ENCODE peak calls at places on chromosomes 11 and 22, in nine cellular contexts. T is nephron progenitor cell, C is HCT116, A is A549, P is AG09309, E is osteocyte, Z is fibroblast of mammary gland, R is fibroblast of lung, O is kidney epithelial cell. I is an unnamed sample.

GRCh38 chr11:125871391-125872137 is 15.9 kb upstream of the HYLS1 start:
- DNase-seq in T (peak; percentile 66), C (peak; percentile 29), A (peak; percentile 27), P (no peak), E (no peak), Z (peak; percentile 42), R (peak; percentile 34), O (no peak), I (peak; percentile 36)

GRCh38 chr11:130581631-130582030 is 133.2 kb downstream of the ADAMTS15 start:
- DNase-seq in T (no peak), C (no peak), A (no peak), P (no peak), E (no peak), Z (no peak), R (peak; percentile 23), O (no peak), I (no peak)

GRCh38 chr22:46159777-46160176 is 9.5 kb downstream of the PPARA start:
- DNase-seq in T (no peak), C (no peak), A (no peak), P (no peak), E (no peak), Z (no peak), R (no peak), O (no peak), I (no peak)

GRCh38 chr22:37126383-37126782 is 16.9 kb upstream of the TMPRSS6 start:
- DNase-seq in T (no peak), C (peak; percentile 27), A (peak; percentile 48), P (no peak), E (no peak), Z (peak; percentile 5), R (no peak), O (no peak), I (no peak)

GRCh38 chr11:123478352-123478986 is 48.4 kb downstream of the GRAMD1B start:
- DNase-seq in T (peak; percentile 50), C (peak; percentile 77), A (peak; percentile 80), P (no peak), E (no peak), Z (peak; percentile 85), R (peak; percentile 86), O (no peak), I (peak; percentile 80)

GRCh38 chr22:50304528-50305392 is 2.7 kb downstream of the PLXNB2 start:
- DNase-seq in T (no peak), C (no peak), A (peak; percentile 45), P (no peak), E (no peak), Z (peak; percentile 46), R (peak; percentile 34), O (no peak), I (no peak)

GRCh38 chr11:126193038-126193478 is 18.4 kb downstream of the RPUSD4 start:
- DNase-seq in T (peak; percentile 17), C (no peak), A (no peak), P (no peak), E (no peak), Z (no peak), R (no peak), O (no peak), I (no peak)

GRCh38 chr22:46098525-46099475 is 51.5 kb upstream of the PPARA start:
- DNase-seq in T (no peak), C (no peak), A (no peak), P (no peak), E (no peak), Z (no peak), R (no peak), O (no peak), I (no peak)

GRCh38 chr11:47896199-47896598 is 48.0 kb upstream of the NUP160 start:
- DNase-seq in T (no peak), C (no peak), A (no peak), P (no peak), E (no peak), Z (no peak), R (no peak), O (no peak), I (no peak)

GRCh38 chr22:35463231-35463933 is 63.4 kb downstream of the MCM5 start:
- DNase-seq in T (no peak), C (no peak), A (no peak), P (no peak), E (no peak), Z (no peak), R (no peak), O (no peak), I (no peak)

GRCh38 chr11:29334781-29335140 is 682.1 kb downstream of the KCNA4 start:
- DNase-seq in T (no peak), C (no peak), A (no peak), P (no peak), E (no peak), Z (no peak), R (no peak), O (no peak), I (no peak)

GRCh38 chr11:29328961-29329441 is 687.8 kb downstream of the KCNA4 start:
- DNase-seq in T (no peak), C (peak; percentile 62), A (peak; percentile 84), P (no peak), E (no peak), Z (peak; percentile 61), R (peak; percentile 72), O (no peak), I (peak; percentile 81)

GRCh38 chr11:29336727-29337212 is 680.1 kb downstream of the KCNA4 start:
- DNase-seq in T (no peak), C (no peak), A (no peak), P (no peak), E (no peak), Z (no peak), R (peak; percentile 13), O (no peak), I (peak; percentile 46)

DNA sequence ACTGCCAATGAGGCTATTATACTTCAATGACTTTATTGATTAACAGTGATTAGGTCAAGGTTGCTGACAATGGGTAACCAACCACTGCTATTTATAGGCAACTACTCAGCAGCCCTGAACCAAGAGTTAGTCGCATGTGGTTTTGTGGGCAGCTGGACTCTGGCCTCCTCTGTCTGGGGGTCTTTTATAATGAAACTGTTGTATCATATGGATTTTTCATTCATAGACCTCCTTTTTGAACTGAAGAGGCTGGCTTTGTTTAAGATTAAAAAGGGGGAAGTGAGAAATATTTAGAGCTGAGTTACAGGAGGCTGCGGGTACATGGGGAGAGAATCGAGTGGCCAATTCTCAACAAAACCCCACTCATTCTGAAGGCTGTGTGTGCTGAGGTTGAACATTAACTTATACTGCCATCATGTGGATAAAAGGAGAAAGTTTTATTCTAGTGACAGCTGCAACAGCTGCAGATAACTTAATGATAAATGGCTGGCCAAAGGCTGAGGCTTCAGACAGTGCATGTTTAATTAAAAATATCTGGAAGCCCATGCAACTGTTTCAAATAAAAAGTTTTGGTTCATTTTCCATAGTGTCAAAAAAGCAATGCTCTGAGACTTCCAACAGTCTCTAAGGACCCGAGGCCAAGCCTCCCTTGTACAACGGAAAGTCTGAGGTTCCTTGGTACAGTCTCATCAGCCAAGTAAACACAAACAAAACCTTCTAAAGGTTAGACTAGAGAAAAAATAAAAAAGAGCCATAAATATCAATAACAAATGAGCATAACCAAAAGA is 682.6 kb downstream of the KCNA4 start:
- DNase-seq in T (peak; percentile 9), C (peak; percentile 29), A (peak; percentile 74), P (no peak), E (no peak), Z (peak; percentile 57), R (peak; percentile 67), O (no peak), I (peak; percentile 70)
- TF ChIP-seq CTCF in T (peak; percentile 46), C (peak; percentile 55), A (peak; percentile 79), P (peak; percentile 43), E (peak; percentile 67), Z (peak; percentile 43), R (peak; percentile 37), O (peak; percentile 40), I (peak; percentile 51)

GRCh38 chr11:66718320-66718971 is 10.6 kb downstream of the SPTBN2 start:
- DNase-seq in T (no peak), C (no peak), A (no peak), P (no peak), E (no peak), Z (no peak), R (no peak), O (no peak), I (no peak)
- TF ChIP-seq CTCF in T (no peak), C (no peak), A (no peak), P (no peak), E (no peak), Z (no peak), R (no peak), O (no peak), I (peak; percentile 21)

GRCh38 chr22:23377767-23378166 is 197.5 kb downstream of the BCR start:
- DNase-seq in T (no peak), C (no peak), A (no peak), P (no peak), E (no peak), Z (no peak), R (no peak), O (no peak), I (no peak)

GRCh38 chr22:23380230-23380573 is 199.9 kb downstream of the IGLL1 start:
- DNase-seq in T (no peak), C (no peak), A (no peak), P (no peak), E (no peak), Z (no peak), R (no peak), O (no peak), I (no peak)

GRCh38 chr22:23375031-23375827 is 194.9 kb downstream of the BCR start:
- DNase-seq in T (no peak), C (no peak), A (no peak), P (no peak), E (no peak), Z (no peak), R (no peak), O (no peak), I (no peak)

GRCh38 chr22:23373601-23374000 is 193.3 kb downstream of the BCR start:
- DNase-seq in T (no peak), C (no peak), A (no peak), P (no peak), E (no peak), Z (no peak), R (no peak), O (no peak), I (no peak)

DNA sequence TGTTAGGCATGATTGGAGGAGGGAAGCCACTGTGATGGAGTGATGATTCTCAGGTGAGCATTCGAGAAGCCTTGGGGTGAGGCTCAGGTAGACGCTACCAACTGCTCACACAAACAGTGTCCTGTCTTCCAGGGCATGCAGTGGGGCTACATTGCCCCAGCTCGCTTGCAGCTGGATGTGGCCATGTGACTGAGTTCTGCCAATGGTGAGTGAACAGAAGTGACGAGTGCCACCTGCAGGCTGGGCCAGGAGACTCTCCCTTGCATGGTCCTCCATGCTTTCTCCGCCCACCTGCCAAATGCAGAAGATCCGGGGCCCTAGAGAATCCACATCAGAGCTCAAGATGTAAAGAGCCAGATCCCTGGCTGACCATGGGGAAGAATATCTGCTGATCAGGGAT is 195.9 kb downstream of the BCR start:
- DNase-seq in T (no peak), C (peak; percentile 33), A (peak; percentile 41), P (no peak), E (no peak), Z (peak; percentile 17), R (no peak), O (no peak), I (no peak)
- TF ChIP-seq CTCF in T (no peak), C (peak; percentile 36), A (peak; percentile 8), P (peak; percentile 16), E (peak; percentile 31), Z (peak; percentile 23), R (no peak), O (peak; percentile 21), I (peak; percentile 11)

DNA sequence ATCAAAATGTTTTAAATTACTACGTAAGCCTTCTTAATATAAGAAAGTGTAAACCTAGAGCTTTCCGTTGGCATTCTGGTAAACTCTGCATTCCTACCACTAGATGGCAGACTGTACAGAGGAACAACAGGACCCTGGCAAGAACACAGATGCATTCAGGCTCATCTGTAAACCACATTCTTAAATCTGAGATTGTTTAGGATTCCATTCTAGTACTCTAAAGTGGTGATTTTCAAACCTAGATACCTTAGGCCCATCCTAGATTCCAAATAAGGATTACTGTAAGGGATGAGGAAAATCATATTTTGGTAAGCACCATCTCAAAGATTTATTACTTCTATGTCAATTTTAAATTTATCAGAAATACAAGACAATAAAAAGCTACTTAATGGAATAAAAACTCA is 26.9 kb downstream of the PICALM start:
- DNase-seq in T (peak; percentile 67), C (peak; percentile 76), A (peak; percentile 85), P (peak; percentile 75), E (peak; percentile 87), Z (peak; percentile 92), R (peak; percentile 93), O (peak; percentile 73), I (peak; percentile 94)
- TF ChIP-seq CTCF in T (peak; percentile 92), C (peak; percentile 78), A (peak; percentile 97), P (peak; percentile 75), E (peak; percentile 88), Z (peak; percentile 89), R (peak; percentile 83), O (peak; percentile 75), I (peak; percentile 86)